ENCODE peak calls at places on chromosome 22, in eight cellular contexts. One of them, this sample, is unnamed.

GRCh38 chr22:23216331-23217170 is 36.2 kb downstream of the BCR start:
- DNase-seq in pancreas: peak; percentile 13
- DNase-seq in right lobe of liver: peak; percentile 44
- DNase-seq in uterus: no peak
- DNase-seq in adrenal gland: no peak
- DNase-seq in heart right ventricle: no peak
- DNase-seq in left ventricle myocardium inferior: no peak
- DNase-seq in CD4-positive, CD25-positive, alpha-beta regulatory T cell: peak; percentile 79
- DNase-seq in this sample: peak; percentile 49

GRCh38 chr22:41799486-41800347 is 762 bp upstream of the CCDC134 start:
- DNase-seq in pancreas: peak; percentile 70
- DNase-seq in right lobe of liver: peak; percentile 35
- DNase-seq in uterus: peak; percentile 26
- DNase-seq in adrenal gland: peak; percentile 49
- DNase-seq in heart right ventricle: peak; percentile 34
- DNase-seq in left ventricle myocardium inferior: peak; percentile 34
- DNase-seq in CD4-positive, CD25-positive, alpha-beta regulatory T cell: peak; percentile 22
- DNase-seq in this sample: peak; percentile 79

GRCh38 chr22:38638216-38638615 is 18.0 kb downstream of the FAM227A start:
- DNase-seq in pancreas: no peak
- DNase-seq in right lobe of liver: no peak
- DNase-seq in uterus: no peak
- DNase-seq in adrenal gland: no peak
- DNase-seq in heart right ventricle: no peak
- DNase-seq in left ventricle myocardium inferior: no peak
- DNase-seq in CD4-positive, CD25-positive, alpha-beta regulatory T cell: no peak
- DNase-seq in this sample: no peak

GRCh38 chr22:42273855-42274451 is 3.5 kb upstream of the TCF20 start:
- DNase-seq in pancreas: no peak
- DNase-seq in right lobe of liver: no peak
- DNase-seq in uterus: no peak
- DNase-seq in adrenal gland: no peak
- DNase-seq in heart right ventricle: no peak
- DNase-seq in left ventricle myocardium inferior: no peak
- DNase-seq in CD4-positive, CD25-positive, alpha-beta regulatory T cell: no peak
- DNase-seq in this sample: no peak

GRCh38 chr22:24060375-24060788 is 49.3 kb downstream of the CABIN1 start:
- DNase-seq in pancreas: no peak
- DNase-seq in right lobe of liver: no peak
- DNase-seq in uterus: no peak
- DNase-seq in adrenal gland: no peak
- DNase-seq in heart right ventricle: peak; percentile 34
- DNase-seq in left ventricle myocardium inferior: no peak
- DNase-seq in CD4-positive, CD25-positive, alpha-beta regulatory T cell: no peak
- DNase-seq in this sample: peak; percentile 65

GRCh38 chr22:20787223-20787622 is 13.3 kb downstream of the SERPIND1 start:
- DNase-seq in pancreas: no peak
- DNase-seq in right lobe of liver: no peak
- DNase-seq in uterus: no peak
- DNase-seq in adrenal gland: no peak
- DNase-seq in heart right ventricle: no peak
- DNase-seq in left ventricle myocardium inferior: no peak
- DNase-seq in CD4-positive, CD25-positive, alpha-beta regulatory T cell: no peak
- DNase-seq in this sample: no peak

GRCh38 chr22:19932367-19933206 is 9.0 kb upstream of the COMT start:
- DNase-seq in pancreas: no peak
- DNase-seq in right lobe of liver: no peak
- DNase-seq in uterus: no peak
- DNase-seq in adrenal gland: no peak
- DNase-seq in heart right ventricle: no peak
- DNase-seq in left ventricle myocardium inferior: no peak
- DNase-seq in CD4-positive, CD25-positive, alpha-beta regulatory T cell: no peak
- DNase-seq in this sample: peak; percentile 67

GRCh38 chr22:25364736-25365241 is 145.3 kb downstream of the CRYBB2 start:
- DNase-seq in pancreas: peak; percentile 54
- DNase-seq in right lobe of liver: peak; percentile 26
- DNase-seq in uterus: no peak
- DNase-seq in adrenal gland: no peak
- DNase-seq in heart right ventricle: no peak
- DNase-seq in left ventricle myocardium inferior: no peak
- DNase-seq in CD4-positive, CD25-positive, alpha-beta regulatory T cell: no peak
- DNase-seq in this sample: peak; percentile 51

GRCh38 chr22:40043086-40043485 is 48.3 kb downstream of the FAM83F start:
- DNase-seq in pancreas: no peak
- DNase-seq in right lobe of liver: peak; percentile 38
- DNase-seq in uterus: peak; percentile 67
- DNase-seq in adrenal gland: no peak
- DNase-seq in heart right ventricle: peak; percentile 25
- DNase-seq in left ventricle myocardium inferior: no peak
- DNase-seq in CD4-positive, CD25-positive, alpha-beta regulatory T cell: no peak
- DNase-seq in this sample: no peak

GRCh38 chr22:19943665-19944026 is 2.0 kb upstream of the TXNRD2 start:
- DNase-seq in pancreas: peak; percentile 17
- DNase-seq in right lobe of liver: no peak
- DNase-seq in uterus: no peak
- DNase-seq in adrenal gland: no peak
- DNase-seq in heart right ventricle: no peak
- DNase-seq in left ventricle myocardium inferior: no peak
- DNase-seq in CD4-positive, CD25-positive, alpha-beta regulatory T cell: peak; percentile 18
- DNase-seq in this sample: peak; percentile 50

GRCh38 chr22:24474221-24474620 is 20.9 kb upstream of the UPB1 start:
- DNase-seq in pancreas: no peak
- DNase-seq in right lobe of liver: no peak
- DNase-seq in uterus: no peak
- DNase-seq in adrenal gland: no peak
- DNase-seq in heart right ventricle: no peak
- DNase-seq in left ventricle myocardium inferior: no peak
- DNase-seq in CD4-positive, CD25-positive, alpha-beta regulatory T cell: no peak
- DNase-seq in this sample: no peak

GRCh38 chr22:35894937-35895708 is 133.5 kb downstream of the RBFOX2 start:
- DNase-seq in pancreas: no peak
- DNase-seq in right lobe of liver: no peak
- DNase-seq in uterus: peak; percentile 72
- DNase-seq in adrenal gland: peak; percentile 36
- DNase-seq in heart right ventricle: peak; percentile 69
- DNase-seq in left ventricle myocardium inferior: no peak
- DNase-seq in CD4-positive, CD25-positive, alpha-beta regulatory T cell: no peak
- DNase-seq in this sample: no peak

GRCh38 chr22:22605074-22605404 is 39.4 kb upstream of the GGTLC2 start:
- DNase-seq in pancreas: no peak
- DNase-seq in right lobe of liver: no peak
- DNase-seq in uterus: no peak
- DNase-seq in adrenal gland: no peak
- DNase-seq in heart right ventricle: no peak
- DNase-seq in left ventricle myocardium inferior: no peak
- DNase-seq in CD4-positive, CD25-positive, alpha-beta regulatory T cell: no peak
- DNase-seq in this sample: no peak

GRCh38 chr22:20635227-20635591 is 127.8 kb downstream of the MED15 start:
- DNase-seq in pancreas: no peak
- DNase-seq in right lobe of liver: no peak
- DNase-seq in uterus: no peak
- DNase-seq in adrenal gland: no peak
- DNase-seq in heart right ventricle: no peak
- DNase-seq in left ventricle myocardium inferior: no peak
- DNase-seq in CD4-positive, CD25-positive, alpha-beta regulatory T cell: no peak
- DNase-seq in this sample: peak; percentile 19

GRCh38 chr22:32996702-32997101 is 61.5 kb downstream of the SYN3 start:
- DNase-seq in pancreas: no peak
- DNase-seq in right lobe of liver: no peak
- DNase-seq in uterus: peak; percentile 34
- DNase-seq in adrenal gland: no peak
- DNase-seq in heart right ventricle: peak; percentile 35
- DNase-seq in left ventricle myocardium inferior: peak; percentile 78
- DNase-seq in CD4-positive, CD25-positive, alpha-beta regulatory T cell: no peak
- DNase-seq in this sample: peak; percentile 89

GRCh38 chr22:33542153-33542552 is 378.1 kb downstream of the LARGE1 start:
- DNase-seq in pancreas: no peak
- DNase-seq in right lobe of liver: no peak
- DNase-seq in uterus: peak; percentile 36
- DNase-seq in adrenal gland: no peak
- DNase-seq in heart right ventricle: peak; percentile 50
- DNase-seq in left ventricle myocardium inferior: no peak
- DNase-seq in CD4-positive, CD25-positive, alpha-beta regulatory T cell: no peak
- DNase-seq in this sample: no peak

GRCh38 chr22:31846161-31847115 is 92.6 kb downstream of the DEPDC5 start:
- DNase-seq in pancreas: no peak
- DNase-seq in right lobe of liver: no peak
- DNase-seq in uterus: no peak
- DNase-seq in adrenal gland: no peak
- DNase-seq in heart right ventricle: no peak
- DNase-seq in left ventricle myocardium inferior: no peak
- DNase-seq in CD4-positive, CD25-positive, alpha-beta regulatory T cell: peak; percentile 37
- DNase-seq in this sample: no peak

GRCh38 chr22:40679249-40679963 is at the start of gene MCHR1:
- DNase-seq in pancreas: no peak
- DNase-seq in right lobe of liver: peak; percentile 47
- DNase-seq in uterus: no peak
- DNase-seq in adrenal gland: no peak
- DNase-seq in heart right ventricle: no peak
- DNase-seq in left ventricle myocardium inferior: no peak
- DNase-seq in CD4-positive, CD25-positive, alpha-beta regulatory T cell: no peak
- DNase-seq in this sample: no peak

GRCh38 chr22:31818481-31819392 is 64.9 kb downstream of the DEPDC5 start:
- DNase-seq in pancreas: no peak
- DNase-seq in right lobe of liver: no peak
- DNase-seq in uterus: no peak
- DNase-seq in adrenal gland: no peak
- DNase-seq in heart right ventricle: no peak
- DNase-seq in left ventricle myocardium inferior: no peak
- DNase-seq in CD4-positive, CD25-positive, alpha-beta regulatory T cell: no peak
- DNase-seq in this sample: no peak

GRCh38 chr22:49966716-49967332 is 6.3 kb downstream of the PIM3 start:
- DNase-seq in pancreas: no peak
- DNase-seq in right lobe of liver: peak; percentile 87
- DNase-seq in uterus: peak; percentile 60
- DNase-seq in adrenal gland: peak; percentile 40
- DNase-seq in heart right ventricle: peak; percentile 29
- DNase-seq in left ventricle myocardium inferior: peak; percentile 34
- DNase-seq in CD4-positive, CD25-positive, alpha-beta regulatory T cell: no peak
- DNase-seq in this sample: peak; percentile 83
- H3K27ac ChIP-seq in pancreas: peak overlapping the region; percentile 67
- H3K27ac ChIP-seq in right lobe of liver: peak overlapping the region; percentile 91
- H3K27ac ChIP-seq in uterus: peak overlapping the region; percentile 93
- H3K27ac ChIP-seq in adrenal gland: peak overlapping the region; percentile 94
- H3K27ac ChIP-seq in heart right ventricle: peak overlapping the region; percentile 99
- H3K27ac ChIP-seq in left ventricle myocardium inferior: peak overlapping the region; percentile 99
- H3K27ac ChIP-seq in CD4-positive, CD25-positive, alpha-beta regulatory T cell: peak overlapping the region; percentile 14
- H3K27ac ChIP-seq in this sample: peak overlapping the region; percentile 22

GRCh38 chr22:46744581-46744980 is 6.5 kb upstream of the CERK start:
- DNase-seq in pancreas: no peak
- DNase-seq in right lobe of liver: peak; percentile 78
- DNase-seq in uterus: no peak
- DNase-seq in adrenal gland: no peak
- DNase-seq in heart right ventricle: no peak
- DNase-seq in left ventricle myocardium inferior: no peak
- DNase-seq in CD4-positive, CD25-positive, alpha-beta regulatory T cell: no peak
- DNase-seq in this sample: peak; percentile 25

GRCh38 chr22:46738961-46739870 is 1.2 kb upstream of the CERK start:
- DNase-seq in pancreas: no peak
- DNase-seq in right lobe of liver: no peak
- DNase-seq in uterus: no peak
- DNase-seq in adrenal gland: no peak
- DNase-seq in heart right ventricle: no peak
- DNase-seq in left ventricle myocardium inferior: no peak
- DNase-seq in CD4-positive, CD25-positive, alpha-beta regulatory T cell: peak; percentile 81
- DNase-seq in this sample: peak; percentile 67

GRCh38 chr22:46742576-46743221 is 4.6 kb upstream of the CERK start:
- DNase-seq in pancreas: no peak
- DNase-seq in right lobe of liver: no peak
- DNase-seq in uterus: no peak
- DNase-seq in adrenal gland: no peak
- DNase-seq in heart right ventricle: no peak
- DNase-seq in left ventricle myocardium inferior: no peak
- DNase-seq in CD4-positive, CD25-positive, alpha-beta regulatory T cell: no peak
- DNase-seq in this sample: no peak

GRCh38 chr22:46740910-46741785 is 3.1 kb upstream of the CERK start:
- DNase-seq in pancreas: no peak
- DNase-seq in right lobe of liver: peak; percentile 89
- DNase-seq in uterus: no peak
- DNase-seq in adrenal gland: no peak
- DNase-seq in heart right ventricle: no peak
- DNase-seq in left ventricle myocardium inferior: no peak
- DNase-seq in CD4-positive, CD25-positive, alpha-beta regulatory T cell: no peak
- DNase-seq in this sample: no peak

GRCh38 chr22:46741974-46742519 is 4.0 kb upstream of the CERK start:
- DNase-seq in pancreas: peak; percentile 47
- DNase-seq in right lobe of liver: no peak
- DNase-seq in uterus: no peak
- DNase-seq in adrenal gland: no peak
- DNase-seq in heart right ventricle: no peak
- DNase-seq in left ventricle myocardium inferior: no peak
- DNase-seq in CD4-positive, CD25-positive, alpha-beta regulatory T cell: no peak
- DNase-seq in this sample: no peak
- H3K27ac ChIP-seq in pancreas: no peak overlapping the region
- H3K27ac ChIP-seq in right lobe of liver: no peak overlapping the region
- H3K27ac ChIP-seq in uterus: no peak overlapping the region
- H3K27ac ChIP-seq in adrenal gland: no peak overlapping the region
- H3K27ac ChIP-seq in heart right ventricle: peak overlapping the region; percentile 97
- H3K27ac ChIP-seq in left ventricle myocardium inferior: peak overlapping the region; percentile 98
- H3K27ac ChIP-seq in CD4-positive, CD25-positive, alpha-beta regulatory T cell: no peak overlapping the region
- H3K27ac ChIP-seq in this sample: no peak overlapping the region

GRCh38 chr22:44146088-44146861 is 34.5 kb upstream of the PARVG start:
- DNase-seq in pancreas: peak; percentile 32
- DNase-seq in right lobe of liver: no peak
- DNase-seq in uterus: no peak
- DNase-seq in adrenal gland: no peak
- DNase-seq in heart right ventricle: no peak
- DNase-seq in left ventricle myocardium inferior: no peak
- DNase-seq in CD4-positive, CD25-positive, alpha-beta regulatory T cell: no peak
- DNase-seq in this sample: no peak
- H3K27ac ChIP-seq in pancreas: no peak overlapping the region
- H3K27ac ChIP-seq in right lobe of liver: no peak overlapping the region
- H3K27ac ChIP-seq in uterus: no peak overlapping the region
- H3K27ac ChIP-seq in adrenal gland: no peak overlapping the region
- H3K27ac ChIP-seq in heart right ventricle: peak overlapping the region; percentile 78
- H3K27ac ChIP-seq in left ventricle myocardium inferior: peak overlapping the region; percentile 88
- H3K27ac ChIP-seq in CD4-positive, CD25-positive, alpha-beta regulatory T cell: no peak overlapping the region
- H3K27ac ChIP-seq in this sample: no peak overlapping the region

DNA sequence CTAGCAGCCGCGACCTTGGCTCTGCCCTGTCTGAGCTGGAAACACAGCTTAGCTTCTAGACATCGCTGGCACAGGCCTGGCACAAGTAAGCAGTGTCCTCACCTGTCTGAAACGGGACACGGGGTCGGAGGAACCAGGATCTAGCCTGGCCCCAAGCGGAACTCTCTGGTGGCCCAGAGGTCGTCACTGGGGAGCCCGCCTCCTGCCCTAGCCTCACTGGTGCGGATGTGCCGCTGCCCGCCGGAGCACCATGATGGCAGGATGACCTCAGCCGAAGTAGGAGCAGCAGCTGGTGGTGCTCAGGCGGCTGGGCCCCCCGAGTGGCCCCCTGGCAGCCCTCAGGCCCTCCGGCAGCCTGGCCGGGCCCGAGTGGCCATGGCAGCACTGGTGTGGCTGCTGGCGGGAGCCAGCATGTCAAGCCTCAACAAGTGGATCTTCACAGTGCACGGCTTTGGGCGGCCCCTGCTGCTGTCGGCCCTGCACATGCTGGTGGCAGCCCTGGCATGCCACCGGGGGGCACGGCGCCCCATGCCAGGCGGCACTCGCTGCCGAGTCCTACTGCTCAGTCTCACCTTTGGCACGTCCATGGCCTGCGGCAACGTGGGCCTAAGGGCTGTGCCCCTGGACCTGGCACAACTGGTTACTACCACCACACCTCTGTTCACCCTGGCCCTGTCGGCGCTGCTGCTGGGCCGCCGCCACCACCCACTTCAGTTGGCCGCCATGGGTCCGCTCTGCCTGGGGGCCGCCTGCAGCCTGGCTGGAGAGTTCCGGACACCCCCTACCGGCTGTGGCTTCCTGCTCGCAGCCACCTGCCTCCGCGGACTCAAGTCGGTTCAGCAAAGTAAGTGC is 871 bp downstream of the SLC35E4 start:
- DNase-seq in pancreas: peak; percentile 79
- DNase-seq in right lobe of liver: peak; percentile 35
- DNase-seq in uterus: peak; percentile 31
- DNase-seq in adrenal gland: no peak
- DNase-seq in heart right ventricle: no peak
- DNase-seq in left ventricle myocardium inferior: peak; percentile 29
- DNase-seq in CD4-positive, CD25-positive, alpha-beta regulatory T cell: peak; percentile 36
- DNase-seq in this sample: peak; percentile 58
- H3K27ac ChIP-seq in pancreas: peak overlapping the region; percentile 73
- H3K27ac ChIP-seq in right lobe of liver: no peak overlapping the region
- H3K27ac ChIP-seq in uterus: peak overlapping the region; percentile 99
- H3K27ac ChIP-seq in adrenal gland: peak overlapping the region; percentile 90
- H3K27ac ChIP-seq in heart right ventricle: peak overlapping the region; percentile 89
- H3K27ac ChIP-seq in left ventricle myocardium inferior: peak overlapping the region; percentile 94
- H3K27ac ChIP-seq in CD4-positive, CD25-positive, alpha-beta regulatory T cell: peak overlapping the region; percentile 81
- H3K27ac ChIP-seq in this sample: peak overlapping the region; percentile 41

This sample was measured in aorta.